ENCODE peak calls at places on chromosomes 5 and 9, in five cellular contexts. Y, M, R, V and E are unnamed samples.

GRCh38 chr9:71079451-71079850 is 42.0 kb downstream of the TRPM3 start:
- DNase-seq in M (peak; percentile 50), V (peak; percentile 41), Y (no peak), R (no peak), E (no peak)

GRCh38 chr9:9942764-9943424 is 669.9 kb downstream of the PTPRD start:
- DNase-seq in R (no peak), M (peak; percentile 7), Y (peak; percentile 66), V (peak; percentile 48), E (no peak)

GRCh38 chr5:9716838-9717281 is 86.7 kb upstream of the TAS2R1 start:
- DNase-seq in V (peak; percentile 94), M (peak; percentile 29), R (no peak), Y (no peak), E (no peak)

GRCh38 chr5:71938886-71939285 is 168.4 kb upstream of the MAP1B start:
- DNase-seq in R (no peak), Y (no peak), V (no peak), M (no peak), E (no peak)

GRCh38 chr5:169805527-169805934 is 168.5 kb downstream of the DOCK2 start:
- DNase-seq in M (no peak), R (no peak), Y (no peak), V (no peak), E (no peak)

GRCh38 chr9:114626415-114627029 is 15.4 kb downstream of the TMEM268 start:
- DNase-seq in Y (no peak), R (no peak), M (no peak), V (no peak), E (no peak)

GRCh38 chr9:89623925-89624420 is 19.2 kb downstream of the GADD45G start:
- DNase-seq in Y (no peak), R (no peak), V (no peak), M (no peak), E (peak; percentile 47)

GRCh38 chr9:88794100-88794499 is 197.2 kb upstream of the S1PR3 start:
- DNase-seq in V (no peak), M (no peak), R (no peak), Y (no peak), E (no peak)

GRCh38 chr5:74201334-74202081 is 439.0 kb downstream of the ENC1 start:
- DNase-seq in V (peak; percentile 42), Y (no peak), M (no peak), R (no peak), E (no peak)

GRCh38 chr5:71877511-71877910 is 158.4 kb downstream of the CARTPT start:
- DNase-seq in R (no peak), M (no peak), Y (no peak), V (no peak), E (no peak)

GRCh38 chr9:134386951-134387831 is 60.9 kb downstream of the RXRA start:
- DNase-seq in R (no peak), M (no peak), V (no peak), Y (no peak), E (no peak)

GRCh38 chr9:134382733-134383132 is 56.5 kb downstream of the RXRA start:
- DNase-seq in R (no peak), M (no peak), Y (no peak), V (no peak), E (no peak)

GRCh38 chr9:134383148-134383547 is 56.9 kb downstream of the RXRA start:
- DNase-seq in Y (no peak), V (no peak), R (no peak), M (no peak), E (no peak)

GRCh38 chr9:134385873-134386370 is 59.7 kb downstream of the RXRA start:
- DNase-seq in Y (no peak), R (no peak), M (no peak), V (no peak), E (no peak)

DNA sequence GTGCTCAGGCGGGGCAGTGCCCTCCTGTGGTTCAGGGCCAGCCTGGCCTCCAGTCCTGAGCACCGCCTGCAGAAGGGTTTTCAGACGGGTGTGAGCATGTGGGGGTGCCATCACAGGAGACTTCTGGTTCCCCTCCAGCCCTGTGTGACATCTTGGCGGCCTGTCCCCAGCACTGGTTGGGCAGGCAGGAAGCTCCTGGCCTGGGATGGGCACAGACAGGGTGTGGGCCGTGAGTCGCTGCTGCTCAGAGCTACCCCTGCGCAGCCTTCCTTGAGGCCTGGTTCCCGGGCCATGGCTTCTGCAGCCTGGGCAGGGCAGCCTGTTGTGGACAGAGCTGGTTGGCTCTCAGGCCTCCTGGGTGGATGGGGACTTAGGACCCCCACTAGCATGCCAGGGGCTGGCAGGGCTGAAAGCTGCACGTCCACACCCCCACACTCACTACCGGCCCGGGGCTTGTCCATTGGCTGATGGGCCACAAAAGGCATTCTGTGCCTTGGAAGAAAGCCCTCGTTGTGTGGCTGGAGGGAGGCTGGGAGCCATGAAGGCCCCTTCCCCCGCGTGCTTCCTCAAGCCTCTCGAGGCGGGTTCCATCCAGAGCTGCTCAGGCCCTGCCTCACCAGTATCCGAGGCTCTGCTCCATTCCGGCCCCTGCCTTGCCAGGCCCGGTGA is 58.7 kb downstream of the RXRA start:
- DNase-seq in M (no peak), Y (no peak), V (no peak), R (no peak), E (no peak)
- TF ChIP-seq CTCF in M (no peak), Y (no peak), V (no peak), R (peak; percentile 6), E (no peak)

GRCh38 chr9:133531293-133531692 is 3.2 kb upstream of the ADAMTSL2 start:
- DNase-seq in M (no peak), V (no peak), Y (peak; percentile 60), R (no peak), E (no peak)

GRCh38 chr9:133533878-133534277 is 626 bp upstream of the ADAMTSL2 start:
- DNase-seq in M (no peak), Y (no peak), V (no peak), R (no peak), E (no peak)

GRCh38 chr9:133534346-133535284 is at the start of gene ADAMTSL2:
- DNase-seq in R (no peak), V (no peak), Y (peak; percentile 87), M (no peak), E (no peak)

GRCh38 chr9:133535285-133535877 is 877 bp downstream of the ADAMTSL2 start:
- DNase-seq in M (no peak), Y (no peak), V (no peak), R (no peak), E (no peak)

GRCh38 chr9:133532937-133533668 is 1.4 kb upstream of the ADAMTSL2 start:
- DNase-seq in V (peak; percentile 41), M (no peak), R (no peak), Y (peak; percentile 68), E (no peak)
- TF ChIP-seq CTCF in V (peak; percentile 68), M (peak; percentile 56), R (peak; percentile 19), Y (peak; percentile 57), E (peak; percentile 67)

GRCh38 chr5:110441035-110441434 is 285.4 kb downstream of the TMEM232 start:
- DNase-seq in R (no peak), Y (peak; percentile 13), M (peak; percentile 24), V (no peak), E (no peak)
- TF ChIP-seq CTCF in R (peak; percentile 78), Y (peak; percentile 35), M (peak; percentile 65), V (peak; percentile 21), E (peak; percentile 81)

DNA sequence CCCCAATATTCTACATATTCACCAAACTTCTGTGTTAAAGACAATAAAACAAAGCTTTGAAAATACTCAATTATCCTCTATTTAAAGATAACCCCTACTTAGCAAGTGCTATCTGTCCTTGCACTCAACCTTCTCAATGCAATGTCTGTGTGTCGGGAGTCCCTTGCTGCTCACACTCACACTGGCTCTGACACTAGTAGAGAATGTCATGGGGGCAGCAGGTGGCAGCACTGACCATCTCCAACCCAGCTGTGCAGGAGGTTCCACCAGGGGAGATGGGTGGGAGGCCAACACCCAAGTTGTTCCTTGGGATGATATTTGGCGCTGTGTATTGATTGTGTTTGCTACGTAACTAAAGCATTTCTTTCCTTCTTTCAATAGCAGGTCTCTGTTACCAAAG is 59.4 kb upstream of the SIMC1 start:
- DNase-seq in R (no peak), Y (no peak), M (no peak), V (no peak), E (no peak)
- TF ChIP-seq CTCF in R (peak; percentile 18), Y (no peak), M (no peak), V (no peak), E (no peak)

GRCh38 chr9:37511006-37511714 is 25.4 kb downstream of the POLR1E start:
- DNase-seq in R (no peak), Y (peak; percentile 50), V (no peak), M (no peak), E (peak; percentile 49)
- TF ChIP-seq CTCF in R (no peak), Y (no peak), V (peak; percentile 26), M (peak; percentile 12), E (peak; percentile 29)

GRCh38 chr9:80503692-80504400 is 932.1 kb downstream of the TLE4 start:
- DNase-seq in Y (no peak), M (no peak), V (no peak), R (no peak), E (no peak)

GRCh38 chr9:80498165-80498564 is 926.4 kb downstream of the TLE4 start:
- DNase-seq in Y (no peak), V (no peak), R (no peak), M (no peak), E (no peak)

GRCh38 chr9:80501635-80502034 is 929.9 kb downstream of the TLE4 start:
- DNase-seq in Y (no peak), R (no peak), V (no peak), M (no peak), E (no peak)

GRCh38 chr9:80496901-80497565 is 925.3 kb downstream of the TLE4 start:
- DNase-seq in R (no peak), V (no peak), Y (no peak), M (no peak), E (no peak)

GRCh38 chr9:80500300-80500699 is 928.5 kb downstream of the TLE4 start:
- DNase-seq in V (no peak), R (no peak), M (no peak), Y (no peak), E (no peak)
- TF ChIP-seq CTCF in V (no peak), R (no peak), M (no peak), Y (no peak), E (peak; percentile 38)